ENCODE peak calls at places on chromosomes 5 and 9, in four cellular contexts. One of them, this sample, is unnamed.

GRCh38 chr5:78597858-78598415 is 50.6 kb downstream of the LHFPL2 start:
- DNase-seq in K562: no peak
- DNase-seq in endothelial cell of umbilical vein: peak
- DNase-seq in IMR-90: peak
- DNase-seq in this sample: no peak

GRCh38 chr5:31133488-31133887 is 60.0 kb upstream of the CDH6 start:
- DNase-seq in K562: no peak
- DNase-seq in endothelial cell of umbilical vein: peak
- DNase-seq in IMR-90: peak
- DNase-seq in this sample: no peak

GRCh38 chr9:88072831-88073365 is 65.4 kb downstream of the SPATA31C2 start:
- DNase-seq in IMR-90: no peak
- DNase-seq in endothelial cell of umbilical vein: no peak
- DNase-seq in K562: no peak
- DNase-seq in this sample: no peak

GRCh38 chr5:3456121-3456681 is 139.4 kb upstream of the IRX1 start:
- DNase-seq in K562: no peak
- DNase-seq in endothelial cell of umbilical vein: no peak
- DNase-seq in IMR-90: no peak
- DNase-seq in this sample: no peak

GRCh38 chr9:85213650-85214607 is 527.8 kb downstream of the AGTPBP1 start:
- DNase-seq in IMR-90: no peak
- DNase-seq in K562: no peak
- DNase-seq in endothelial cell of umbilical vein: no peak
- DNase-seq in this sample: no peak

GRCh38 chr5:72005676-72006075 is 101.6 kb upstream of the MAP1B start:
- DNase-seq in IMR-90: no peak
- DNase-seq in K562: no peak
- DNase-seq in endothelial cell of umbilical vein: no peak
- DNase-seq in this sample: no peak

GRCh38 chr5:115842089-115842881 is 550 bp downstream of the AP3S1 start:
- DNase-seq in endothelial cell of umbilical vein: no peak
- DNase-seq in K562: no peak
- DNase-seq in IMR-90: no peak
- DNase-seq in this sample: no peak

GRCh38 chr5:100667021-100667671 is 132.0 kb downstream of the FAM174A start:
- DNase-seq in K562: no peak
- DNase-seq in IMR-90: peak
- DNase-seq in endothelial cell of umbilical vein: peak
- DNase-seq in this sample: no peak

GRCh38 chr5:172749881-172750608 is 20.9 kb downstream of the DUSP1 start:
- DNase-seq in endothelial cell of umbilical vein: no peak
- DNase-seq in IMR-90: no peak
- DNase-seq in K562: no peak
- DNase-seq in this sample: no peak

GRCh38 chr5:67644221-67644920 is 447.8 kb upstream of the CD180 start:
- DNase-seq in endothelial cell of umbilical vein: no peak
- DNase-seq in K562: no peak
- DNase-seq in IMR-90: no peak
- DNase-seq in this sample: no peak

GRCh38 chr9:88593537-88594185 is 58.7 kb downstream of the NXNL2 start:
- DNase-seq in endothelial cell of umbilical vein: peak
- DNase-seq in IMR-90: peak
- DNase-seq in K562: peak
- DNase-seq in this sample: peak

GRCh38 chr9:79817469-79818004 is 245.8 kb downstream of the TLE4 start:
- DNase-seq in K562: no peak
- DNase-seq in IMR-90: no peak
- DNase-seq in endothelial cell of umbilical vein: no peak
- DNase-seq in this sample: no peak

GRCh38 chr5:50711280-50711679 is 44.8 kb downstream of the PARP8 start:
- DNase-seq in K562: no peak
- DNase-seq in IMR-90: peak
- DNase-seq in endothelial cell of umbilical vein: no peak
- DNase-seq in this sample: peak

GRCh38 chr9:6959275-6960000 is 201.7 kb downstream of the KDM4C start:
- DNase-seq in endothelial cell of umbilical vein: peak
- DNase-seq in IMR-90: no peak
- DNase-seq in K562: no peak
- DNase-seq in this sample: no peak

GRCh38 chr9:131394464-131395026 is 659 bp downstream of the PRRC2B start:
- DNase-seq in K562: peak
- DNase-seq in IMR-90: no peak
- DNase-seq in endothelial cell of umbilical vein: peak
- DNase-seq in this sample: no peak

GRCh38 chr5:156815988-156816599 is 34.0 kb upstream of the PPP1R2B start:
- DNase-seq in endothelial cell of umbilical vein: no peak
- DNase-seq in IMR-90: peak
- DNase-seq in K562: no peak
- DNase-seq in this sample: no peak

GRCh38 chr9:84381508-84381907 is 41.0 kb upstream of the SLC28A3 start:
- DNase-seq in endothelial cell of umbilical vein: no peak
- DNase-seq in K562: no peak
- DNase-seq in IMR-90: no peak
- DNase-seq in this sample: no peak

GRCh38 chr5:38871790-38872551 is 26.2 kb downstream of the OSMR start:
- DNase-seq in IMR-90: peak
- DNase-seq in endothelial cell of umbilical vein: peak
- DNase-seq in K562: no peak
- DNase-seq in this sample: no peak

GRCh38 chr5:82745016-82745415 is 332.2 kb downstream of the TMEM167A start:
- DNase-seq in K562: no peak
- DNase-seq in IMR-90: no peak
- DNase-seq in endothelial cell of umbilical vein: no peak
- DNase-seq in this sample: no peak

GRCh38 chr9:113471143-113471542 is 7.6 kb downstream of the RGS3 start:
- DNase-seq in endothelial cell of umbilical vein: no peak
- DNase-seq in IMR-90: no peak
- DNase-seq in K562: no peak
- DNase-seq in this sample: no peak

GRCh38 chr5:95817430-95817829 is 5.1 kb downstream of the GLRX start:
- DNase-seq in endothelial cell of umbilical vein: no peak
- DNase-seq in K562: no peak
- DNase-seq in IMR-90: peak
- DNase-seq in this sample: no peak

GRCh38 chr9:20945269-20945668 is 86.2 kb downstream of the HACD4 start:
- DNase-seq in endothelial cell of umbilical vein: no peak
- DNase-seq in IMR-90: no peak
- DNase-seq in K562: no peak
- DNase-seq in this sample: no peak

GRCh38 chr9:14538529-14538928 is 154.7 kb downstream of the ZDHHC21 start:
- DNase-seq in K562: no peak
- DNase-seq in endothelial cell of umbilical vein: no peak
- DNase-seq in IMR-90: no peak
- DNase-seq in this sample: no peak

GRCh38 chr9:23526806-23527205 is 299.2 kb downstream of the ELAVL2 start:
- DNase-seq in K562: no peak
- DNase-seq in IMR-90: no peak
- DNase-seq in endothelial cell of umbilical vein: peak
- DNase-seq in this sample: no peak

GRCh38 chr5:14487101-14487895 is 94.3 kb upstream of the OTULINL start:
- DNase-seq in K562: no peak
- DNase-seq in endothelial cell of umbilical vein: no peak
- DNase-seq in IMR-90: no peak
- DNase-seq in this sample: no peak

GRCh38 chr9:137689745-137690529 is 71.1 kb downstream of the EHMT1 start:
- DNase-seq in IMR-90: peak
- DNase-seq in endothelial cell of umbilical vein: no peak
- DNase-seq in K562: no peak
- DNase-seq in this sample: no peak

GRCh38 chr5:3195991-3196390 is 399.6 kb upstream of the IRX1 start:
- DNase-seq in IMR-90: no peak
- DNase-seq in endothelial cell of umbilical vein: no peak
- DNase-seq in K562: no peak
- DNase-seq in this sample: no peak

GRCh38 chr5:54087436-54087835 is 222.9 kb downstream of the ARL15 start:
- DNase-seq in IMR-90: peak
- DNase-seq in K562: no peak
- DNase-seq in endothelial cell of umbilical vein: peak
- DNase-seq in this sample: no peak

GRCh38 chr5:178750230-178750629 is 19.8 kb upstream of the ZNF354A start:
- DNase-seq in endothelial cell of umbilical vein: no peak
- DNase-seq in IMR-90: no peak
- DNase-seq in K562: no peak
- DNase-seq in this sample: no peak

GRCh38 chr5:159877894-159878448 is 38.3 kb upstream of the ADRA1B start:
- DNase-seq in K562: no peak
- DNase-seq in IMR-90: no peak
- DNase-seq in endothelial cell of umbilical vein: no peak
- DNase-seq in this sample: no peak

GRCh38 chr5:134508521-134509195 is 16.8 kb upstream of the JADE2 start:
- DNase-seq in K562: no peak
- DNase-seq in endothelial cell of umbilical vein: no peak
- DNase-seq in IMR-90: no peak
- DNase-seq in this sample: no peak

GRCh38 chr5:134504629-134505300 is 20.7 kb upstream of the JADE2 start:
- DNase-seq in K562: no peak
- DNase-seq in endothelial cell of umbilical vein: no peak
- DNase-seq in IMR-90: no peak
- DNase-seq in this sample: no peak

GRCh38 chr5:134503937-134504437 is 21.5 kb upstream of the JADE2 start:
- DNase-seq in endothelial cell of umbilical vein: no peak
- DNase-seq in K562: no peak
- DNase-seq in IMR-90: peak
- DNase-seq in this sample: no peak

GRCh38 chr5:134507495-134507894 is 18.0 kb upstream of the JADE2 start:
- DNase-seq in K562: no peak
- DNase-seq in endothelial cell of umbilical vein: no peak
- DNase-seq in IMR-90: no peak
- DNase-seq in this sample: no peak

DNA sequence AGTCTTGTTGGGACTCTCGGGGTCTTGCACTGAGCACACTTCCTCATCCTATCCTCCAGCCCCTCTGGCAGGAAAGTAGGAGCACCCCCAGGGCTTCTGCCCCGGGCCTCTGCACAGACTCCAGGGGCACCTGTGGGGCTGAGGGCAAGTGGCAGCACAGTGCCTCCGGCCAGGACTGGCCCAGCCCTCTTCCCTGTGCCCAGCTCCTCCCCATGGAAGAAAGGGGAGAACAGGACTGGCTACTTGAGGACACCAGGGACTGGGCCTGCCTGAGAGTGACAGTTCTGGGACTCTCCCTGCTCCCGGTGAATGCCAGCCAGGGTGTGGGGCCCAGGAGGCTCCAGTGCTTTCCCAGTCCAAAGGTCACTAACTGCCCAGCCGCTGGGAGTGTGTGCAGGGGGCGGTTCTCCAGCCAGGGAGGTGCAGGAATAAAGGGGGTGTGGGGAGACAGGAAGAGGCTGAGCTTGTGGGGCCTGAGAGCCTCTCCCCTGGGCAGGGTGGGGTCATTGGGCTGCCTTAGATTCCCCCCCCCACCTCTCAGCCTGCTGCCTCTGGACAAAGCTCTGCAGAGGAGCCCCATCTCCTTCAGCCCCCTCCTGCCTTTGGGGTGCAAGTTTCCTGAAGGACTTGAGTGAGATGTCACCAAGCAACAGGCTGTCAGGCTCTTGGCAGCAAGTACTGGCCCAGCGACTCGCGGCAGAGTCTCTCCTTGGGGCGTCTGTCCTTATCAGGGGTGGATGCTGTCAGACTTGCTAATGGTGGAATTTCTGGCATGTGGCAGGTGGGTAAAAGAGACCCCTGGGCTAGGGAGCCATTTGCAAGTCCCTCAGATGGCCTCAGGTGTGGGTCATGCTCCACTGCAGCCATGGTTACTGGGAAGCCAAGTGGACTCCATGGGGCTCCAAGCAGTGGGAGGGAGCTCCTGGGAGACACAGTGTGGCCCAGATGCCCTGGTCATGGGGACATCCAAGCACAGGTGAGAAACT is 19.1 kb upstream of the JADE2 start:
- DNase-seq in endothelial cell of umbilical vein: no peak
- DNase-seq in K562: peak
- DNase-seq in IMR-90: no peak
- DNase-seq in this sample: no peak
- TF ChIP-seq FOS in endothelial cell of umbilical vein: no peak
- TF ChIP-seq FOS in K562: no peak
- TF ChIP-seq FOS in IMR-90: no peak
- TF ChIP-seq FOS in this sample: no peak

GRCh38 chr5:135154197-135154596 is 120.2 kb upstream of the PITX1 start:
- DNase-seq in IMR-90: peak
- DNase-seq in K562: no peak
- DNase-seq in endothelial cell of umbilical vein: no peak
- DNase-seq in this sample: no peak
- TF ChIP-seq FOS in IMR-90: no peak
- TF ChIP-seq FOS in K562: no peak
- TF ChIP-seq FOS in endothelial cell of umbilical vein: no peak
- TF ChIP-seq FOS in this sample: no peak

GRCh38 chr9:27412963-27413362 is 111.1 kb upstream of the IFNK start:
- DNase-seq in K562: no peak
- DNase-seq in IMR-90: no peak
- DNase-seq in endothelial cell of umbilical vein: no peak
- DNase-seq in this sample: no peak

GRCh38 chr9:27412081-27412480 is 112.0 kb upstream of the IFNK start:
- DNase-seq in IMR-90: no peak
- DNase-seq in K562: no peak
- DNase-seq in endothelial cell of umbilical vein: no peak
- DNase-seq in this sample: no peak

GRCh38 chr9:27408523-27408922 is 111.6 kb upstream of the EQTN start:
- DNase-seq in K562: no peak
- DNase-seq in IMR-90: no peak
- DNase-seq in endothelial cell of umbilical vein: no peak
- DNase-seq in this sample: no peak

GRCh38 chr9:27414215-27414731 is 109.8 kb upstream of the IFNK start:
- DNase-seq in IMR-90: no peak
- DNase-seq in K562: no peak
- DNase-seq in endothelial cell of umbilical vein: no peak
- DNase-seq in this sample: no peak

DNA sequence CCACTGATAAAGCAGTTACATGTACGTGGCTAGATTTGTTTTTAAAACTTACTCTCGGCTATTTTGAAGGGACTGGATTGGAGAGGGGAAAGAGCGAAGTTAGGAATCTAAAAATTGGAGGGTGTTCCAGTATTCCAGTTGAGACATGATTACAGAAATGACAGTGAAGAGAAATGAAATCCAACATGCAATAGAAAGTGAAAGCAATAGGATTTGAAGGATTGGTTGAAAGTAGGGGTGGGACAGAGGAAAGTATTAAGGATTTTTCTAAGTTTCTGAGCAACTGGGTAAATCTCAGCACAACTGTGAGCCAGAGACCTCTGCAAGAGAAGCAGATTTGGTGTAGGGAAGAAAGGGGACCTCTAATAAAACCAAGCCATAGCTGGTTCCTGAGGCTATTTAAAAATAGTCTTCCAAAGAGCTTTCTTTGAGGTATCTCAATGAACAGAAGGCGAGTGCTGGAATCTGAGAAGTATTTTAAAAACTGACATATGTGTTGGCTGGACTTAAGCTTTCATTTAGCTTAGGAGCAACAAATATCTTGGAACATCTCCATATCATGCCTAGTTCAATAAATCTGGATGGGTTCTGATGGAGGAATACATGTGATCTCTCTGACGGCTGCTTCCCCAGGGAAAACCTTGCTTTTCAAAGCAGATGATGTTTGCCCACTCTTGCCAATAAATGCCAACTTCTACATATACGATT is 110.4 kb upstream of the IFNK start:
- DNase-seq in K562: no peak
- DNase-seq in IMR-90: no peak
- DNase-seq in endothelial cell of umbilical vein: no peak
- DNase-seq in this sample: no peak
- TF ChIP-seq FOS in K562: no peak
- TF ChIP-seq FOS in IMR-90: no peak
- TF ChIP-seq FOS in endothelial cell of umbilical vein: no peak
- TF ChIP-seq FOS in this sample: no peak

GRCh38 chr5:103562084-103562452 is 521 bp downstream of the NUDT12 start:
- DNase-seq in K562: no peak
- DNase-seq in IMR-90: no peak
- DNase-seq in endothelial cell of umbilical vein: no peak
- DNase-seq in this sample: no peak
- TF ChIP-seq FOS in K562: no peak
- TF ChIP-seq FOS in IMR-90: no peak
- TF ChIP-seq FOS in endothelial cell of umbilical vein: no peak
- TF ChIP-seq FOS in this sample: no peak